ENCODE peak calls at places on chromosomes 12 and 14, in four cellular contexts. J, B, T and R are unnamed samples.

GRCh38 chr12:123973552-123974341 is 732 bp downstream of the ZNF664 start:
- DNase-seq in J (peak; percentile 52), T (peak; percentile 10), B (peak; percentile 21), R (peak; percentile 55)

GRCh38 chr12:10392394-10392930 is 2.6 kb upstream of the KLRK1 start:
- DNase-seq in J (peak; percentile 41), T (peak; percentile 67), B (no peak), R (peak; percentile 78)

GRCh38 chr12:9118161-9118560 is 2.4 kb upstream of the A2M start:
- DNase-seq in B (no peak), T (no peak), J (no peak), R (peak; percentile 26)

GRCh38 chr14:54446201-54446693 is 5.1 kb upstream of the CNIH1 start:
- DNase-seq in B (no peak), J (no peak), T (no peak), R (no peak)

GRCh38 chr14:57182760-57183503 is 85.8 kb downstream of the EXOC5 start:
- DNase-seq in B (peak; percentile 15), T (peak; percentile 2), J (no peak), R (no peak)

GRCh38 chr12:10339441-10339840 is 31.8 kb downstream of the KLRD1 start:
- DNase-seq in J (no peak), T (no peak), B (no peak), R (no peak)

GRCh38 chr14:35810963-35811362 is 1.9 kb upstream of the RALGAPA1 start:
- DNase-seq in B (no peak), J (no peak), T (no peak), R (no peak)

GRCh38 chr12:57224973-57225679 is 4.4 kb upstream of the SHMT2 start:
- DNase-seq in T (no peak), J (peak; percentile 64), B (no peak), R (no peak)

GRCh38 chr14:55864890-55865655 is 253.1 kb upstream of the PELI2 start:
- DNase-seq in T (no peak), B (no peak), J (no peak), R (no peak)

GRCh38 chr12:3896851-3897351 is 23.7 kb upstream of the PARP11 start:
- DNase-seq in T (no peak), B (no peak), J (no peak), R (no peak)

GRCh38 chr12:104953323-104953722 is 4.8 kb downstream of the SLC41A2 start:
- DNase-seq in T (no peak), J (peak; percentile 56), B (no peak), R (no peak)

GRCh38 chr12:13924286-13924685 is 57.1 kb downstream of the GRIN2B start:
- DNase-seq in T (no peak), J (no peak), B (no peak), R (no peak)

GRCh38 chr12:132950844-132951535 is 5.1 kb downstream of the ZNF605 start:
- DNase-seq in B (no peak), T (no peak), J (no peak), R (no peak)
- H3K9me3 ChIP-seq in B (peaks cover 80% of the 10 kb centered on the region), T (peaks cover 68% of the 10 kb centered on the region), J (peaks cover 61% of the 10 kb centered on the region), R (peaks cover 81% of the 10 kb centered on the region)

GRCh38 chr14:102086346-102086971 is 385 bp downstream of the HSP90AA1 start:
- DNase-seq in B (no peak), T (peak; percentile 68), J (peak; percentile 55), R (no peak)

GRCh38 chr14:102084931-102085330 is 1.9 kb downstream of the HSP90AA1 start:
- DNase-seq in T (no peak), B (no peak), J (no peak), R (no peak)

GRCh38 chr14:102086972-102087761 is at the start of gene HSP90AA1:
- DNase-seq in B (peak; percentile 83), T (peak; percentile 88), J (peak; percentile 95), R (peak; percentile 95)

GRCh38 chr14:102087762-102088011 is 843 bp upstream of the HSP90AA1 start:
- DNase-seq in J (no peak), T (no peak), B (no peak), R (no peak)

DNA sequence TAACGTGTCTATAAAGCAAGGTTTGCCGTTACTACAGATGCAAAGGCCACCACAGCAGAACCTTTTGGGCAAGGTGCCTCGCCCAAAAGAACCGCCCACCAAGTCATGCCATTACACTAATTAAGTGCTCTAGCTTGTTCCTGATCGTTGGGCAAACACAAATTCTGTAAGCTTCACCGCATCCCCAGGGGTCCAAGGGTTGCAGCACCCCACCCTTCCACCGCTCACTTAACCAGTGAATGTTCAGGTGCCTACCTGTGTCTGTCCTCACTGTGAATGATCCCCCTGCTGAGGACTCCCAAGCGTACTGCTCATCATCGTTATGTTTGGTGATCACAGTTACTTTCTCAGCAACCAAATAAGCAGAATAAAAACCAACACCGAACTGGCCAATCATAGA is 1.3 kb downstream of the HSP90AA1 start:
- DNase-seq in J (no peak), B (no peak), T (no peak), R (no peak)
- TF ChIP-seq POLR2A in J (no peak), B (peak; percentile 24), T (peak; percentile 34), R (no peak)

GRCh38 chr12:131775904-131776889 is 52.0 kb upstream of the MMP17 start:
- DNase-seq in T (no peak), B (no peak), J (no peak), R (no peak)
- H3K27ac ChIP-seq in T (no peak overlapping the region), B (no peak overlapping the region), J (no peak overlapping the region), R (no peak overlapping the region)

DNA sequence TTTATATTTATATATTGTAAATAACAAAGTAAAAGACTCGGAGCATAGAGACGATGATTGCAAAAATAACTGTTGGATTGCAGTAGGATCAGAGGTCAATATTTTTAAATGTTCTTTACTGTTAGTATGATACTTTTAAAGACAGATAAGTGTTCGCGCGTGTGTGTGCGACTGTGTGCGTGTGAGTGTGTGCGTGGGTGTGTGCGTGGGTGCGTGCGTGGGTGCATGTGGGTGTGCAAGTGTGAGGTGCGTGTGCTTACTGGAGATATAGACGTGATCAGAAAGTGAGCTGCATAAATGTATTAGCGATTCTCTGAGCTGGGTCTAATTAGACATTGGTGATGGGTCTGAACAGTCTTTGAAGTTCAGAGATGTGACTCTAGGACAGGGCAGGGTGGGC is 142.9 kb downstream of the RIMBP2 start:
- DNase-seq in B (no peak), T (no peak), J (no peak), R (no peak)
- H3K9me3 ChIP-seq in B (no peaks in the 10 kb centered on the region), T (peaks cover 66% of the 10 kb centered on the region), J (peaks cover 6% of the 10 kb centered on the region), R (peaks cover 12% of the 10 kb centered on the region)

GRCh38 chr14:75280448-75280830 is 1.8 kb downstream of the FOS start:
- DNase-seq in B (no peak), T (peak; percentile 29), J (no peak), R (no peak)

GRCh38 chr14:75280831-75281690 is 2.4 kb downstream of the FOS start:
- DNase-seq in B (no peak), J (no peak), T (peak; percentile 47), R (no peak)

GRCh38 chr14:75279153-75279738 is 618 bp downstream of the FOS start:
- DNase-seq in B (no peak), T (peak; percentile 83), J (no peak), R (peak; percentile 56)

GRCh38 chr14:75278422-75279152 is at the start of gene FOS:
- DNase-seq in J (peak; percentile 93), T (peak; percentile 96), B (peak; percentile 89), R (peak; percentile 94)

GRCh38 chr14:75279739-75280447 is 1.3 kb downstream of the FOS start:
- DNase-seq in T (peak; percentile 27), B (no peak), J (no peak), R (no peak)
- TF ChIP-seq POLR2A in T (no peak), B (no peak), J (no peak), R (peak; percentile 41)

GRCh38 chr14:89540830-89541470 is 123.9 kb upstream of the FOXN3 start:
- DNase-seq in B (no peak), T (peak; percentile 95), J (no peak), R (no peak)
- H3K27ac ChIP-seq in B (peak overlapping the region; percentile 45), T (peak overlapping the region; percentile 89), J (no peak overlapping the region), R (no peak overlapping the region)